ENCODE peak calls at places on chromosomes 2 and 18, in four cellular contexts. P is HepG2, H is GM12878, F is H1. Y is an unnamed sample.

GRCh38 chr2:73103018-73103542 is 9.7 kb downstream of the RAB11FIP5 start:
- DNase-seq in F (no peak), P (no peak), H (no peak), Y (peak)

GRCh38 chr2:32632089-32632488 is 4.2 kb downstream of the TTC27 start:
- DNase-seq in H (no peak), P (no peak), F (no peak), Y (no peak)

GRCh38 chr2:106028192-106028591 is 165.9 kb downstream of the UXS1 start:
- DNase-seq in H (no peak), F (no peak), P (no peak), Y (no peak)

GRCh38 chr18:14999085-14999975 is 251.4 kb downstream of the ANKRD30B start:
- DNase-seq in H (no peak), F (no peak), P (no peak), Y (no peak)

GRCh38 chr18:47262397-47263196 is 11.1 kb upstream of the SKOR2 start:
- DNase-seq in P (no peak), F (no peak), H (no peak), Y (no peak)

GRCh38 chr2:145228506-145228905 is 708.6 kb upstream of the ZEB2 start:
- DNase-seq in P (no peak), F (no peak), H (no peak), Y (peak)

GRCh38 chr18:71398530-71398929 is 1109.7 kb downstream of the SOCS6 start:
- DNase-seq in H (no peak), P (peak), F (no peak), Y (peak)

GRCh38 chr2:128791120-128791982 is 472.7 kb upstream of the HS6ST1 start:
- DNase-seq in P (no peak), F (no peak), H (no peak), Y (no peak)

GRCh38 chr2:49236316-49236715 is 82.0 kb upstream of the FSHR start:
- DNase-seq in P (no peak), F (no peak), H (no peak), Y (no peak)

GRCh38 chr2:229118336-229118735 is 152.8 kb downstream of the PID1 start:
- DNase-seq in P (no peak), H (no peak), F (no peak), Y (no peak)

GRCh38 chr2:17621781-17622180 is 81.3 kb downstream of the VSNL1 start:
- DNase-seq in F (no peak), H (no peak), P (no peak), Y (no peak)

GRCh38 chr2:36404312-36404711 is 48.7 kb downstream of the CRIM1 start:
- DNase-seq in H (no peak), F (no peak), P (no peak), Y (no peak)

GRCh38 chr18:41121116-41121826 is 833.8 kb upstream of the PIK3C3 start:
- DNase-seq in P (no peak), H (no peak), F (no peak), Y (no peak)

GRCh38 chr2:132881540-132881939 is 211.5 kb upstream of the LYPD1 start:
- DNase-seq in F (no peak), H (no peak), P (no peak), Y (no peak)

GRCh38 chr2:132886574-132886973 is 216.6 kb upstream of the LYPD1 start:
- DNase-seq in F (no peak), H (no peak), P (no peak), Y (no peak)

GRCh38 chr2:132884292-132884691 is 214.3 kb upstream of the LYPD1 start:
- DNase-seq in P (no peak), H (no peak), F (no peak), Y (no peak)

GRCh38 chr2:132884692-132885091 is 214.7 kb upstream of the LYPD1 start:
- DNase-seq in P (no peak), F (no peak), H (no peak), Y (no peak)

GRCh38 chr2:132883430-132883829 is 213.4 kb upstream of the LYPD1 start:
- DNase-seq in P (no peak), F (no peak), H (no peak), Y (no peak)
- TF ChIP-seq POLR2AphosphoS5 in P (no peak), F (no peak), H (no peak), Y (no peak)

GRCh38 chr2:84249140-84249539 is 209.9 kb downstream of the SUCLG1 start:
- DNase-seq in F (no peak), H (no peak), P (no peak), Y (no peak)

GRCh38 chr2:84251651-84252278 is 207.3 kb downstream of the SUCLG1 start:
- DNase-seq in F (no peak), P (no peak), H (no peak), Y (no peak)

GRCh38 chr2:84243788-84244627 is 215.1 kb downstream of the SUCLG1 start:
- DNase-seq in P (no peak), H (no peak), F (no peak), Y (no peak)

GRCh38 chr2:84247532-84247931 is 211.5 kb downstream of the SUCLG1 start:
- DNase-seq in P (peak), H (no peak), F (no peak), Y (no peak)
- TF ChIP-seq USF2 in P (no peak), H (no peak), F (no peak), Y (no peak)

DNA sequence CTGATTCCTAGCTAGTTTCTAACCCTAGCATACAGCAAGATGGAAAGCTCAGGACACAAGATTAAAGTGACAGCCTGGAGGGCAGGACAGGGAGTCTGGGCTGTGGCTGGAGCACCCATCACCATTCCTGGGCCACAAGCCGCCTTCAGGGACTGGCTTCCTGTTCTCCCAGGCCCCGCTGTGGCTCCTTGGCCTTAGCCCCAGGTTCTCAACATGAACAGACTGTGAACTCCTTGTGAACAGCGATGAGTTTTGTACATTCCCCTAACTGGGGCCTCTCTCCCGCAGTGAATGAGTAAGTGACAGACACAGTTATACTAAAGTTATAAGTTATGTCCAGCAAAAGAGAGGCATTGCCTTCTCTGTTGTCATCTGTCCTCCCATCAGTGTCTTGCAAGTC is 35.9 kb upstream of the SLC14A1 start:
- DNase-seq in P (no peak), F (no peak), H (no peak), Y (no peak)
- TF ChIP-seq TCF12 in P (no peak), F (no peak), H (no peak), Y (no peak)

DNA sequence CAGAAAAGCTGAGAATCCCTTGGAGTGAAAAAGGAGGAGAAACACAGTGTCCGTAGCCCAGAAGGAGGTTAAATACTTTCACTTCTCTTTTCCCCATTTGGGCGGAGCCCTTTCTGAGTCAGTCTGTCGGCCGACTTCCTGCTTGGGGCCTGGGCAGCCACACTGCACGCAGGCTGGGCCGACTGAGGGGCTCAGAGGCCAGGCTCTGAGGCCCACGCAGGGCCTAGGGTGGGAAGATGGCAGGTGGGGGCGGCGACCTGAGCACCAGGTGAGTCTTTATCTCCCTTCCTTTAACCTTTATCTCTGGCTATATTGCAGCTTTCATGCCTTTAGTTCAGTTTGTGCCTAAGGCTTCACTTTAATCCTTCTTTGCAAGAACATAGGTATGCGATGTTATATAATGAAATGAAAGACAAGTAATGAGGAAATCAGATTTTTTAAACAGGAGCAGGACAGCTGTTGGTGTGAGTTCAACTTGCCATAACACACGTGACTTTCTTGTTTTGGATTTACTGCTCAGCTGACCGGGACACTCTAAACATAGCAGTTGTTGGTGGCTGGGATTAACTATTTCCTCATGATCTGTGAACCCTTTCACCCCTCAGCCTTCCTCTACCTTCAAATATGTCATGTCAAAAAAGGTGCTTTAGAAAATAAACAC is at the start of gene SP100:
- DNase-seq in P (peak), F (no peak), H (peak), Y (no peak)
- TF ChIP-seq POLR2AphosphoS5 in P (peak), F (no peak), H (peak), Y (peak)